ENCODE peak calls at places on chromosome 12, in seven cellular contexts. A, H, M, F, S, V and Q are unnamed samples.

GRCh38 chr12:51270067-51270846 is at the start of gene SMAGP:
- DNase-seq in A (peak; percentile 77), H (peak; percentile 21), M (peak; percentile 76), F (peak; percentile 46), S (peak; percentile 62), V (peak; percentile 31), Q (peak; percentile 31)

GRCh38 chr12:20656600-20656999 is 38.5 kb upstream of the SLCO1C1 start:
- DNase-seq in A (no peak), H (no peak), M (no peak), F (no peak), S (no peak), V (no peak), Q (no peak)

GRCh38 chr12:81274619-81275018 is 196.7 kb downstream of the ACSS3 start:
- DNase-seq in A (no peak), H (no peak), M (no peak), F (no peak), S (no peak), V (no peak), Q (no peak)

GRCh38 chr12:64813733-64814132 is 10.7 kb upstream of the TBC1D30 start:
- DNase-seq in A (no peak), H (no peak), M (no peak), F (no peak), S (no peak), V (no peak), Q (no peak)

GRCh38 chr12:5407457-5407856 is 24.5 kb upstream of the NTF3 start:
- DNase-seq in A (no peak), H (peak; percentile 65), M (no peak), F (no peak), S (no peak), V (no peak), Q (no peak)

GRCh38 chr12:128817115-128818015 is 6.4 kb downstream of the SLC15A4 start:
- DNase-seq in A (peak; percentile 69), H (peak; percentile 55), M (no peak), F (no peak), S (peak; percentile 72), V (peak; percentile 45), Q (no peak)

GRCh38 chr12:118326971-118327370 is 45.7 kb downstream of the TAOK3 start:
- DNase-seq in A (no peak), H (peak; percentile 37), M (no peak), F (no peak), S (no peak), V (no peak), Q (no peak)

GRCh38 chr12:46717848-46718247 is 107.9 kb downstream of the SLC38A4 start:
- DNase-seq in A (no peak), H (no peak), M (no peak), F (no peak), S (no peak), V (no peak), Q (no peak)

GRCh38 chr12:26090853-26091510 is 33.9 kb downstream of the BHLHE41 start:
- DNase-seq in A (no peak), H (peak; percentile 12), M (no peak), F (no peak), S (no peak), V (no peak), Q (no peak)

GRCh38 chr12:59977779-59978178 is 381.9 kb downstream of the SLC16A7 start:
- DNase-seq in A (no peak), H (no peak), M (no peak), F (no peak), S (no peak), V (no peak), Q (no peak)

GRCh38 chr12:82805812-82806497 is 119.2 kb downstream of the TMTC2 start:
- DNase-seq in A (no peak), H (peak; percentile 1), M (no peak), F (no peak), S (no peak), V (no peak), Q (no peak)

GRCh38 chr12:122886851-122887816 is 8.8 kb downstream of the VPS37B start:
- DNase-seq in A (no peak), H (peak; percentile 76), M (peak; percentile 94), F (no peak), S (no peak), V (no peak), Q (no peak)

GRCh38 chr12:2776129-2776806 is 18.5 kb upstream of the FKBP4 start:
- DNase-seq in A (no peak), H (no peak), M (no peak), F (no peak), S (no peak), V (no peak), Q (no peak)

GRCh38 chr12:63070709-63071108 is 80.3 kb downstream of the AVPR1A start:
- DNase-seq in A (no peak), H (no peak), M (peak; percentile 10), F (no peak), S (no peak), V (no peak), Q (no peak)

GRCh38 chr12:14910090-14910915 is 24.6 kb upstream of the MGP start:
- DNase-seq in A (no peak), H (peak; percentile 19), M (no peak), F (no peak), S (no peak), V (no peak), Q (no peak)

GRCh38 chr12:14723763-14724162 is 27.4 kb upstream of the GUCY2C start:
- DNase-seq in A (peak; percentile 36), H (peak; percentile 58), M (peak; percentile 53), F (peak; percentile 26), S (peak; percentile 37), V (peak; percentile 23), Q (peak; percentile 62)

GRCh38 chr12:27975222-27976136 is 2.9 kb upstream of the PTHLH start:
- DNase-seq in A (no peak), H (peak; percentile 72), M (peak; percentile 9), F (no peak), S (no peak), V (no peak), Q (no peak)

GRCh38 chr12:129807101-129807500 is 96.7 kb downstream of the TMEM132D start:
- DNase-seq in A (no peak), H (no peak), M (peak; percentile 11), F (no peak), S (no peak), V (no peak), Q (no peak)

GRCh38 chr12:31778687-31779086 is 49.9 kb upstream of the AMN1 start:
- DNase-seq in A (no peak), H (no peak), M (no peak), F (no peak), S (no peak), V (no peak), Q (no peak)

GRCh38 chr12:54716284-54716683 is 68.1 kb upstream of the DCD start:
- DNase-seq in A (no peak), H (no peak), M (no peak), F (no peak), S (no peak), V (no peak), Q (no peak)

GRCh38 chr12:97194551-97194950 is 268.1 kb upstream of the RMST start:
- DNase-seq in A (no peak), H (no peak), M (no peak), F (no peak), S (no peak), V (no peak), Q (no peak)

GRCh38 chr12:118641249-118641648 is 264.9 kb downstream of the SUDS3 start:
- DNase-seq in A (no peak), H (no peak), M (no peak), F (no peak), S (no peak), V (no peak), Q (no peak)

GRCh38 chr12:49825360-49825970 is 2.7 kb downstream of the NCKAP5L start:
- DNase-seq in A (no peak), H (peak; percentile 73), M (no peak), F (no peak), S (peak; percentile 46), V (no peak), Q (no peak)

GRCh38 chr12:109741970-109742372 is 28.3 kb downstream of the FAM222A start:
- DNase-seq in A (no peak), H (no peak), M (peak; percentile 6), F (no peak), S (no peak), V (peak; percentile 1), Q (no peak)

GRCh38 chr12:109739747-109740693 is 26.4 kb downstream of the FAM222A start:
- DNase-seq in A (peak; percentile 10), H (no peak), M (peak; percentile 47), F (no peak), S (peak; percentile 4), V (peak; percentile 3), Q (no peak)

GRCh38 chr12:109743076-109743910 is 29.7 kb downstream of the FAM222A start:
- DNase-seq in A (no peak), H (no peak), M (peak; percentile 4), F (no peak), S (peak; percentile 2), V (peak; percentile 5), Q (no peak)

GRCh38 chr12:109740694-109741245 is 27.1 kb downstream of the FAM222A start:
- DNase-seq in A (no peak), H (no peak), M (peak; percentile 5), F (no peak), S (peak; percentile 4), V (peak; percentile 1), Q (no peak)

GRCh38 chr12:109741286-109741969 is 27.8 kb downstream of the FAM222A start:
- DNase-seq in A (no peak), H (no peak), M (peak; percentile 5), F (no peak), S (peak; percentile 4), V (peak; percentile 2), Q (no peak)
- H3K36me3 ChIP-seq in A (no peaks in the 10 kb centered on the region), H (no peaks in the 10 kb centered on the region), M (peaks cover 73% of the 10 kb centered on the region), F (no peaks in the 10 kb centered on the region), S (no peaks in the 10 kb centered on the region), V (no peaks in the 10 kb centered on the region), Q (no peaks in the 10 kb centered on the region)

DNA sequence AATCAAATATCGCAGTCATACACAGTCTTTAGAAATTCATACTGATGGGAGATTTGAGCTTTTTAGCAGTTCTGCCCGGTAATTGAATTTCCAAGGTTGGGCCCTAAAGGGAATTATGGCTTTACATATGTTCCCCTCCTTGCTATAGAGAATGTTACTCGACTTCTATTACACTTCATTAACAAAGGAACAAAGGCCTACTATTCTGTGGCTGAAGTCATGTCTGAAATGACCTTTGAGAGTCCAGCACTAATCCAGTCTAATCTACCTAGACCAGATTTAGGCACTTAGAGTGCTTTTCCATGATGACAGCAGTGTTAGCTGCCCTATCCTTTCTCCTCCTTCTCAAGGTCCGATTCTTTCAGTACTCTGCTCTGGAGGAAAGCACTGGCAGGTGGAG is 305.3 kb downstream of the MED13L start:
- DNase-seq in A (no peak), H (no peak), M (no peak), F (no peak), S (no peak), V (no peak), Q (no peak)
- H3K36me3 ChIP-seq in A (peaks cover 98% of the 10 kb centered on the region), H (peaks cover 28% of the 10 kb centered on the region), M (peaks cover 50% of the 10 kb centered on the region), F (peaks cover 44% of the 10 kb centered on the region), S (peaks cover 74% of the 10 kb centered on the region), V (no peaks in the 10 kb centered on the region), Q (peaks cover 73% of the 10 kb centered on the region)

GRCh38 chr12:57797938-57798337 is 15.4 kb downstream of the TSFM start:
- DNase-seq in A (no peak), H (no peak), M (no peak), F (no peak), S (no peak), V (no peak), Q (no peak)
- H3K36me3 ChIP-seq in A (peaks cover 100% of the 10 kb centered on the region), H (peaks cover 44% of the 10 kb centered on the region), M (peaks cover 48% of the 10 kb centered on the region), F (peaks cover 30% of the 10 kb centered on the region), S (peaks cover 88% of the 10 kb centered on the region), V (no peaks in the 10 kb centered on the region), Q (peaks cover 10% of the 10 kb centered on the region)

DNA sequence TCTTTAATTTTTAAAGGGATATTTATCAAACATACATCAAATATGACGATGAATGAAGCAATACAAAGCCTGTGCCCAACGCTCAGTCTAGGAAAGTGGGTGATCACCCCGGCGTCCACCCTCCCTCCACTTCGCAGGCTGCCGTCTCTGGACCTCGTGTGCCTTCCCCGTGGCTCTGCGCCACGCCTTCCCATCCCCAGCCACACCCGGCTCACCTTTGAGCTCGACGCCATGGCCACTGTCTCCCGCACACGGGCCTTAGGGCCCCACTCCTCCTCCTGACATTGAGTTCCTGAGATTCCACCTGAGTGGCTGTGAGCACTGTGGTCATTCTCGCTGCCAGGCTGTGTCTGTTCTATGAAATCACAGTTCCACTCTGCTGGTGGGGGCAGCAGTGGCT is 56.7 kb downstream of the GALNT9 start:
- DNase-seq in A (no peak), H (no peak), M (no peak), F (no peak), S (no peak), V (no peak), Q (no peak)
- H3K36me3 ChIP-seq in A (no peaks in the 10 kb centered on the region), H (no peaks in the 10 kb centered on the region), M (no peaks in the 10 kb centered on the region), F (no peaks in the 10 kb centered on the region), S (no peaks in the 10 kb centered on the region), V (no peaks in the 10 kb centered on the region), Q (no peaks in the 10 kb centered on the region)